ENCODE peak calls at places on chromosomes 16 and 17, in five cellular contexts. J, N, H, V and Q are unnamed samples.

GRCh38 chr17:47275245-47275984 is 21.8 kb downstream of the ITGB3 start:
- ATAC-seq in N (peak; percentile 62), V (no peak), H (no peak), J (peak; percentile 81), Q (peak; percentile 67)

GRCh38 chr17:45246861-45247428 is 14.9 kb downstream of the SPATA32 start:
- ATAC-seq in J (peak; percentile 28), H (no peak), N (peak; percentile 60), V (peak; percentile 14), Q (no peak)

GRCh38 chr16:24728891-24729242 is 584 bp upstream of the TNRC6A start:
- ATAC-seq in V (peak; percentile 4), J (no peak), H (no peak), N (no peak), Q (no peak)

GRCh38 chr16:30805056-30805369 is 18.0 kb upstream of the ZNF629 start:
- ATAC-seq in J (peak; percentile 7), N (peak; percentile 3), H (peak; percentile 54), V (no peak), Q (no peak)

GRCh38 chr17:78252111-78252634 is 20.7 kb downstream of the TMEM235 start:
- ATAC-seq in J (no peak), V (peak; percentile 39), H (no peak), N (no peak), Q (no peak)

GRCh38 chr17:45184144-45184543 is 22.5 kb downstream of the HEXIM2 start:
- ATAC-seq in V (no peak), H (no peak), N (no peak), J (no peak), Q (no peak)

GRCh38 chr17:83081561-83082201 is 2.3 kb downstream of the METRNL start:
- ATAC-seq in H (no peak), N (no peak), J (no peak), V (peak; percentile 58), Q (peak; percentile 22)

GRCh38 chr17:6523330-6523729 is 33.0 kb downstream of the PITPNM3 start:
- ATAC-seq in H (peak; percentile 45), V (no peak), J (no peak), N (peak; percentile 74), Q (peak; percentile 61)

GRCh38 chr17:30554839-30555751 is 77.9 kb downstream of the GOSR1 start:
- ATAC-seq in J (peak; percentile 79), H (no peak), N (peak; percentile 73), V (peak; percentile 27), Q (no peak)

GRCh38 chr16:85018529-85019236 is 7.3 kb upstream of the ZDHHC7 start:
- ATAC-seq in H (peak; percentile 83), J (no peak), N (no peak), V (no peak), Q (no peak)

GRCh38 chr17:50169121-50169764 is 3.4 kb downstream of the SGCA start:
- ATAC-seq in H (peak; percentile 71), J (peak; percentile 81), V (peak; percentile 73), N (peak; percentile 58), Q (peak; percentile 50)

GRCh38 chr17:80720624-80721577 is 176.3 kb downstream of the RPTOR start:
- ATAC-seq in J (no peak), N (no peak), H (peak; percentile 30), V (no peak), Q (peak; percentile 28)

GRCh38 chr16:30511509-30511908 is 14.9 kb downstream of the ZNF768 start:
- ATAC-seq in V (no peak), H (no peak), J (no peak), N (no peak), Q (no peak)

GRCh38 chr17:17985555-17985954 is 12.9 kb downstream of the DRC3 start:
- ATAC-seq in H (no peak), N (peak; percentile 47), J (peak; percentile 70), V (peak; percentile 93), Q (no peak)

GRCh38 chr17:61621317-61621716 is 30.3 kb upstream of the NACA2 start:
- ATAC-seq in V (no peak), N (peak; percentile 91), H (no peak), J (no peak), Q (no peak)

GRCh38 chr17:16358394-16358793 is 5.1 kb upstream of the CENPV start:
- ATAC-seq in H (no peak), V (no peak), N (no peak), J (no peak), Q (no peak)

GRCh38 chr16:75251280-75252048 is at the start of gene BCAR1:
- ATAC-seq in J (peak; percentile 91), H (peak; percentile 68), N (peak; percentile 76), V (peak; percentile 83), Q (peak; percentile 92)

GRCh38 chr16:19162085-19162484 is 6.0 kb upstream of the SYT17 start:
- ATAC-seq in H (no peak), N (no peak), J (no peak), V (no peak), Q (no peak)

GRCh38 chr16:318628-319027 is 33.9 kb downstream of the AXIN1 start:
- ATAC-seq in J (peak; percentile 88), N (peak; percentile 89), H (no peak), V (peak; percentile 28), Q (no peak)

GRCh38 chr16:81905277-81905676 is 106.0 kb downstream of the SDR42E1 start:
- ATAC-seq in V (no peak), H (no peak), N (no peak), J (peak; percentile 50), Q (no peak)

GRCh38 chr17:10657123-10657522 is at the start of gene MYH3:
- ATAC-seq in V (no peak), N (no peak), J (no peak), H (no peak), Q (no peak)

GRCh38 chr17:56142325-56142724 is 10.9 kb upstream of the ANKFN1 start:
- ATAC-seq in J (no peak), H (no peak), V (no peak), N (no peak), Q (peak; percentile 88)

GRCh38 chr17:63702223-63702577 is 2.3 kb upstream of the LIMD2 start:
- ATAC-seq in H (no peak), V (peak; percentile 24), N (no peak), J (no peak), Q (no peak)

DNA sequence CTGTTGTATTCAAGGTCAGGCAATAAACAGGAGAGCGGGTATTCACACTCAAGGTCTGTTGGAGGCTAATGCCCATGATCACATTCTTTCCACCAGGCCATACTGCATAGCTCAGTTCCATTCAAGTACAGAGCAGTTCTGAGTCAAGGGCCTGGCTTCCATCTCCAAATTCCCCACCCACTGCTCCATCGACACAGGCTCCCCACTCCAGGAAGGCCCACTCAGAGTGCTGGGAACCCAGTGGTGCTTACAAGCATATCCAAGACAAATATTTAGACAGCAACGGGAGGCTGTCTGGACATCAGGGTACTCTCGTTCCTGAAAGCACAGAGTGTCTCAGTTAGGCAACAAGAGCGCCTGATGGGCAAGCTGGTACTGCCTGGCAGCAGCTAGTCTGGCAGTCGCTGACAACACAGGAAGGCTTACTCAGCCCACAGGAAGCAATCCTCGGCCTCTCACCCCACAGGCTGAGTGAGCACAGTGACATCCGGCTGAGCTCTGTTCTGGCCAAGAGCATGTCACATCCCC is 40.9 kb downstream of the RFFL start:
- ATAC-seq in V (peak; percentile 88), N (peak; percentile 42), H (peak; percentile 94), J (no peak), Q (peak; percentile 94)
- TF ChIP-seq EP300 in V (no peak), N (no peak), H (peak; percentile 93), J (no peak), Q (no peak)

DNA sequence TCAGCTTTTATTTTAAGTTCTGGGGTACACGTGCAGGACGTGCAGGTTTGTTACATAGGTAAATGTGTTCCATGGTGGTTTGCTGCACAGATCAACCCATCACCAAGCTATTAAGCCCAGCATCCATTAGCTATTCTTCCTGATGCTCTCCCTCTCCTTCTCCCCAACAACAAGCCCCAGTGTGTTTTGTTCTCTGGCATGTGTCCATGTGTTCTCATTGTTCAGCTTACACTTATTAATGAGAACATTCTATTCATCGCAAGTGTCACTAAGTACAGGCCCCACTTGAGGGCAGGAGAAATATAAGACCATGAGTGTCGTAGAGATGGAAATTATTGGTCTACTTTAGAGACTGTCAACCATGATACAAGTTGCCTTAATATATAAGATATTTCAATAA is 615.1 kb downstream of the CDH8 start:
- ATAC-seq in N (no peak), H (no peak), V (no peak), J (no peak), Q (no peak)
- H3K27ac ChIP-seq in N (no peak overlapping the region), H (no peak overlapping the region), V (no peak overlapping the region), J (no peak overlapping the region), Q (no peak overlapping the region)

GRCh38 chr17:1083451-1084187 is 86.7 kb downstream of the TIMM22 start:
- ATAC-seq in V (no peak), N (no peak), J (no peak), H (no peak), Q (no peak)
- TF ChIP-seq POLR2AphosphoS5 in V (no peak), N (no peak), J (no peak), H (no peak), Q (peak; percentile 45)

DNA sequence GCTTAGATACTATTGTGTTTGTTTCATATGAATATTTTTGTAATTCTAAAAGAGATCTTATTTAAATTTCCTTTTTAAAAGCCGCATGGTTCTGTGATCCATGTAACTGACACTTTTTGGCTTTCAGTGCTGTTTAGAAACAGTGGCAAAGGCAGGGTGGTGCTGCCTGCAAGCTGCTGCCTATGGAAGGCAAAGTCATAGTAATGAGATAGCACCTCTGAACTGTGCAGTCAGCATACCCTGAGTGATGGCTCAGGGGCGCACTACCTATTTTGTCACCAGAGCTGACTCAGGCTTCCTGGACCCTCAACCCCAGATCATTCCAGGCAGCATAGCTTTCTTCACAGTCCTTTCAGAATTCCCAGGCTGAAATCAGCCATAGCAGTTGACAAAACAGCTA is 193.4 kb downstream of the MRTFB start:
- ATAC-seq in V (no peak), J (no peak), N (no peak), H (no peak), Q (no peak)
- TF ChIP-seq EP300 in V (no peak), J (no peak), N (no peak), H (no peak), Q (no peak)

GRCh38 chr16:68328151-68328859 is 17.5 kb downstream of the PRMT7 start:
- ATAC-seq in N (peak; percentile 86), J (peak; percentile 99), H (peak; percentile 94), V (peak; percentile 98), Q (peak; percentile 88)

GRCh38 chr16:68335175-68335574 is 24.4 kb downstream of the PRMT7 start:
- ATAC-seq in V (no peak), J (no peak), H (no peak), N (no peak), Q (peak; percentile 35)

GRCh38 chr16:68331879-68332410 is 21.1 kb downstream of the PRMT7 start:
- ATAC-seq in N (peak; percentile 60), J (no peak), H (no peak), V (no peak), Q (no peak)

GRCh38 chr16:68328860-68329370 is 18.1 kb downstream of the PRMT7 start:
- ATAC-seq in N (no peak), H (no peak), V (no peak), J (no peak), Q (no peak)

DNA sequence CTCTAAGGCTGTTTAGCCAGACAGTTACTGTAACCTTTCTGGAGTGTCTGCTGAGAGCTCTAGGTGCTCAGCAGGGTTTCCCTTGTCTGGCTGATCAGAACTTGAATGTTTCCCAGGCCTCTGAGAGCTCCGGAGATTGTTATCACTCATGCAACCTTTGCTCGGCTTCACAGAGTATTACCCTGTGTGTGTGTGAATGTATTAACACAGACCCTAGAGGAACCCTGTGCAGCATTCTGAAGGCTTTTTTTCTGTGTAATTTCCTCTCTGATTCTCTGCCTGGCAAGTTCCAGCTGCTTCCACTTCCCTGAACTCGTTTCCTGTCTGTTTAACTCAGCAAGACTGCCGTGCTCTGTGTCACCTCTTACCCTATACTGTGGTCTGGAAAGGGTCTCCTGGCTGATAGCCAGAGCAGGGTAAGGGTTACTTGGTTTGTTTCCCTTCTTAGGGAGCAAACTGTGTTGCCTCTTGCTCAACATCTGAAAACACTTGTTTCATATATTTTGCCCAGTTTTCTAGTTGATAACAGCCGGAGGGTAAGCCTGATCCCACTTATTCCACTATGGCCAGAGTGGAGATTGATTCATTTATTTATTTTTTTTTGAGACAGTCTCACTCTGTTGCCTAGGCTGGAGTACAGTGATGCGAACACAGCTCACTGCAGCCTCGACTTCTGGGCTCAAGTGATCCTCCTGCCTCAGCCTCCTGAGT is 21.7 kb downstream of the PRMT7 start:
- ATAC-seq in J (no peak), H (peak; percentile 42), V (no peak), N (peak; percentile 90), Q (peak; percentile 30)
- H3K27ac ChIP-seq in J (no peak overlapping the region), H (peak overlapping the region; percentile 58), V (peak overlapping the region; percentile 26), N (peak overlapping the region; percentile 80), Q (peak overlapping the region; percentile 46)